ENCODE peak calls at places on chromosomes 12 and 14, in five cellular contexts. One of them, this sample, is unnamed.

GRCh38 chr14:103698380-103699260 is 16.6 kb downstream of the XRCC3 start:
- DNase-seq in thyroid gland: no peak
- DNase-seq in astrocyte of the cerebellum: no peak
- DNase-seq in fibroblast of pulmonary artery: no peak
- DNase-seq in psoas muscle: peak
- DNase-seq in this sample: no peak

GRCh38 chr12:31412292-31412801 is 86.4 kb upstream of the SINHCAF start:
- DNase-seq in thyroid gland: no peak
- DNase-seq in astrocyte of the cerebellum: no peak
- DNase-seq in fibroblast of pulmonary artery: no peak
- DNase-seq in psoas muscle: no peak
- DNase-seq in this sample: no peak

GRCh38 chr14:20412422-20412821 is 879 bp downstream of the TEP1 start:
- DNase-seq in thyroid gland: no peak
- DNase-seq in astrocyte of the cerebellum: no peak
- DNase-seq in fibroblast of pulmonary artery: peak
- DNase-seq in psoas muscle: no peak
- DNase-seq in this sample: peak

GRCh38 chr12:13436696-13437391 is 240.3 kb downstream of the EMP1 start:
- DNase-seq in thyroid gland: no peak
- DNase-seq in astrocyte of the cerebellum: no peak
- DNase-seq in fibroblast of pulmonary artery: peak
- DNase-seq in psoas muscle: no peak
- DNase-seq in this sample: peak

GRCh38 chr12:113333877-113334785 is 778 bp downstream of the SLC8B1 start:
- DNase-seq in thyroid gland: peak
- DNase-seq in astrocyte of the cerebellum: no peak
- DNase-seq in fibroblast of pulmonary artery: no peak
- DNase-seq in psoas muscle: no peak
- DNase-seq in this sample: peak

GRCh38 chr14:52950898-52951729 is at the start of gene FERMT2:
- DNase-seq in thyroid gland: peak
- DNase-seq in astrocyte of the cerebellum: peak
- DNase-seq in fibroblast of pulmonary artery: peak
- DNase-seq in psoas muscle: peak
- DNase-seq in this sample: peak

GRCh38 chr14:54591461-54592245 is 24.7 kb downstream of the SAMD4A start:
- DNase-seq in thyroid gland: no peak
- DNase-seq in astrocyte of the cerebellum: no peak
- DNase-seq in fibroblast of pulmonary artery: no peak
- DNase-seq in psoas muscle: no peak
- DNase-seq in this sample: no peak

GRCh38 chr12:31204995-31205582 is 120.9 kb downstream of the SINHCAF start:
- DNase-seq in thyroid gland: no peak
- DNase-seq in astrocyte of the cerebellum: no peak
- DNase-seq in fibroblast of pulmonary artery: peak
- DNase-seq in psoas muscle: no peak
- DNase-seq in this sample: peak

GRCh38 chr12:42705863-42706262 is 116.3 kb upstream of the PRICKLE1 start:
- DNase-seq in thyroid gland: peak
- DNase-seq in astrocyte of the cerebellum: peak
- DNase-seq in fibroblast of pulmonary artery: peak
- DNase-seq in psoas muscle: peak
- DNase-seq in this sample: peak

GRCh38 chr14:56126514-56126913 is 8.3 kb downstream of the PELI2 start:
- DNase-seq in thyroid gland: no peak
- DNase-seq in astrocyte of the cerebellum: no peak
- DNase-seq in fibroblast of pulmonary artery: no peak
- DNase-seq in psoas muscle: no peak
- DNase-seq in this sample: no peak

GRCh38 chr12:43551271-43551970 is 582 bp downstream of the ADAMTS20 start:
- DNase-seq in thyroid gland: no peak
- DNase-seq in astrocyte of the cerebellum: no peak
- DNase-seq in fibroblast of pulmonary artery: no peak
- DNase-seq in psoas muscle: no peak
- DNase-seq in this sample: no peak

GRCh38 chr14:94028450-94028826 is 2.3 kb downstream of the OTUB2 start:
- DNase-seq in thyroid gland: no peak
- DNase-seq in astrocyte of the cerebellum: peak
- DNase-seq in fibroblast of pulmonary artery: peak
- DNase-seq in psoas muscle: no peak
- DNase-seq in this sample: no peak

GRCh38 chr14:105852378-105853088 is 326.1 kb downstream of the TMEM121 start:
- DNase-seq in thyroid gland: no peak
- DNase-seq in astrocyte of the cerebellum: no peak
- DNase-seq in fibroblast of pulmonary artery: no peak
- DNase-seq in psoas muscle: no peak
- DNase-seq in this sample: no peak

GRCh38 chr12:120490284-120490683 is 5.6 kb upstream of the DYNLL1 start:
- DNase-seq in thyroid gland: no peak
- DNase-seq in astrocyte of the cerebellum: no peak
- DNase-seq in fibroblast of pulmonary artery: no peak
- DNase-seq in psoas muscle: no peak
- DNase-seq in this sample: no peak

GRCh38 chr14:87992720-87993484 is at the start of gene GALC:
- DNase-seq in thyroid gland: peak
- DNase-seq in astrocyte of the cerebellum: peak
- DNase-seq in fibroblast of pulmonary artery: peak
- DNase-seq in psoas muscle: peak
- DNase-seq in this sample: peak

GRCh38 chr12:22722779-22723178 is 97.8 kb downstream of the ETNK1 start:
- DNase-seq in thyroid gland: no peak
- DNase-seq in astrocyte of the cerebellum: no peak
- DNase-seq in fibroblast of pulmonary artery: no peak
- DNase-seq in psoas muscle: no peak
- DNase-seq in this sample: no peak

GRCh38 chr14:95327558-95328374 is 8.1 kb upstream of the CLMN start:
- DNase-seq in thyroid gland: no peak
- DNase-seq in astrocyte of the cerebellum: no peak
- DNase-seq in fibroblast of pulmonary artery: no peak
- DNase-seq in psoas muscle: no peak
- DNase-seq in this sample: no peak

GRCh38 chr12:32727237-32727636 is 28.5 kb downstream of the YARS2 start:
- DNase-seq in thyroid gland: no peak
- DNase-seq in astrocyte of the cerebellum: no peak
- DNase-seq in fibroblast of pulmonary artery: peak
- DNase-seq in psoas muscle: no peak
- DNase-seq in this sample: no peak

GRCh38 chr12:26010293-26010821 is 51.9 kb downstream of the RASSF8 start:
- DNase-seq in thyroid gland: no peak
- DNase-seq in astrocyte of the cerebellum: no peak
- DNase-seq in fibroblast of pulmonary artery: peak
- DNase-seq in psoas muscle: no peak
- DNase-seq in this sample: no peak

GRCh38 chr14:81427348-81428058 is 27.4 kb upstream of the STON2 start:
- DNase-seq in thyroid gland: no peak
- DNase-seq in astrocyte of the cerebellum: no peak
- DNase-seq in fibroblast of pulmonary artery: no peak
- DNase-seq in psoas muscle: peak
- DNase-seq in this sample: no peak

GRCh38 chr12:104793280-104793679 is 164.8 kb downstream of the SLC41A2 start:
- DNase-seq in thyroid gland: no peak
- DNase-seq in astrocyte of the cerebellum: peak
- DNase-seq in fibroblast of pulmonary artery: peak
- DNase-seq in psoas muscle: no peak
- DNase-seq in this sample: peak

GRCh38 chr12:131860472-131861260 is 32.5 kb downstream of the MMP17 start:
- DNase-seq in thyroid gland: peak
- DNase-seq in astrocyte of the cerebellum: no peak
- DNase-seq in fibroblast of pulmonary artery: peak
- DNase-seq in psoas muscle: peak
- DNase-seq in this sample: peak

GRCh38 chr12:40446385-40446784 is 221.6 kb downstream of the LRRK2 start:
- DNase-seq in thyroid gland: no peak
- DNase-seq in astrocyte of the cerebellum: no peak
- DNase-seq in fibroblast of pulmonary artery: peak
- DNase-seq in psoas muscle: no peak
- DNase-seq in this sample: peak

GRCh38 chr12:67506739-67507138 is 141.8 kb upstream of the DYRK2 start:
- DNase-seq in thyroid gland: no peak
- DNase-seq in astrocyte of the cerebellum: no peak
- DNase-seq in fibroblast of pulmonary artery: no peak
- DNase-seq in psoas muscle: no peak
- DNase-seq in this sample: no peak

GRCh38 chr12:94080684-94081009 is 67.7 kb upstream of the PLXNC1 start:
- DNase-seq in thyroid gland: no peak
- DNase-seq in astrocyte of the cerebellum: no peak
- DNase-seq in fibroblast of pulmonary artery: no peak
- DNase-seq in psoas muscle: no peak
- DNase-seq in this sample: no peak

GRCh38 chr12:12528361-12529092 is 34.1 kb downstream of the DUSP16 start:
- DNase-seq in thyroid gland: no peak
- DNase-seq in astrocyte of the cerebellum: no peak
- DNase-seq in fibroblast of pulmonary artery: no peak
- DNase-seq in psoas muscle: no peak
- DNase-seq in this sample: no peak

GRCh38 chr12:27845187-27845586 is 65.2 kb upstream of the MANSC4 start:
- DNase-seq in thyroid gland: no peak
- DNase-seq in astrocyte of the cerebellum: no peak
- DNase-seq in fibroblast of pulmonary artery: no peak
- DNase-seq in psoas muscle: no peak
- DNase-seq in this sample: peak

GRCh38 chr14:101119830-101120571 is 216.5 kb upstream of the RTL1 start:
- DNase-seq in thyroid gland: no peak
- DNase-seq in astrocyte of the cerebellum: no peak
- DNase-seq in fibroblast of pulmonary artery: no peak
- DNase-seq in psoas muscle: peak
- DNase-seq in this sample: no peak

GRCh38 chr14:36300337-36300736 is 20.1 kb downstream of the MBIP start:
- DNase-seq in thyroid gland: no peak
- DNase-seq in astrocyte of the cerebellum: no peak
- DNase-seq in fibroblast of pulmonary artery: peak
- DNase-seq in psoas muscle: no peak
- DNase-seq in this sample: no peak

GRCh38 chr12:12790956-12791355 is 5.5 kb downstream of the APOLD1 start:
- DNase-seq in thyroid gland: no peak
- DNase-seq in astrocyte of the cerebellum: no peak
- DNase-seq in fibroblast of pulmonary artery: no peak
- DNase-seq in psoas muscle: no peak
- DNase-seq in this sample: no peak

GRCh38 chr14:75449703-75450102 is 21.9 kb downstream of the JDP2 start:
- DNase-seq in thyroid gland: no peak
- DNase-seq in astrocyte of the cerebellum: no peak
- DNase-seq in fibroblast of pulmonary artery: no peak
- DNase-seq in psoas muscle: no peak
- DNase-seq in this sample: no peak

GRCh38 chr12:132018193-132018916 is 68.6 kb downstream of the EP400 start:
- DNase-seq in thyroid gland: no peak
- DNase-seq in astrocyte of the cerebellum: no peak
- DNase-seq in fibroblast of pulmonary artery: no peak
- DNase-seq in psoas muscle: no peak
- DNase-seq in this sample: no peak

GRCh38 chr12:122793685-122794106 is 19.3 kb downstream of the CCDC62 start:
- DNase-seq in thyroid gland: no peak
- DNase-seq in astrocyte of the cerebellum: peak
- DNase-seq in fibroblast of pulmonary artery: peak
- DNase-seq in psoas muscle: no peak
- DNase-seq in this sample: peak

GRCh38 chr12:24948452-24948815 is 467 bp downstream of the BCAT1 start:
- DNase-seq in thyroid gland: no peak
- DNase-seq in astrocyte of the cerebellum: no peak
- DNase-seq in fibroblast of pulmonary artery: peak
- DNase-seq in psoas muscle: no peak
- DNase-seq in this sample: peak

GRCh38 chr12:18468521-18469075 is 207.3 kb downstream of the PIK3C2G start:
- DNase-seq in thyroid gland: no peak
- DNase-seq in astrocyte of the cerebellum: peak
- DNase-seq in fibroblast of pulmonary artery: no peak
- DNase-seq in psoas muscle: no peak
- DNase-seq in this sample: peak

GRCh38 chr12:49108958-49109404 is 1.7 kb downstream of the LMBR1L start:
- DNase-seq in thyroid gland: peak
- DNase-seq in astrocyte of the cerebellum: no peak
- DNase-seq in fibroblast of pulmonary artery: peak
- DNase-seq in psoas muscle: peak
- DNase-seq in this sample: peak
- H3K4me3 ChIP-seq in thyroid gland: no peak
- H3K4me3 ChIP-seq in astrocyte of the cerebellum: peak
- H3K4me3 ChIP-seq in fibroblast of pulmonary artery: peak
- H3K4me3 ChIP-seq in psoas muscle: peak
- H3K4me3 ChIP-seq in this sample: peak

DNA sequence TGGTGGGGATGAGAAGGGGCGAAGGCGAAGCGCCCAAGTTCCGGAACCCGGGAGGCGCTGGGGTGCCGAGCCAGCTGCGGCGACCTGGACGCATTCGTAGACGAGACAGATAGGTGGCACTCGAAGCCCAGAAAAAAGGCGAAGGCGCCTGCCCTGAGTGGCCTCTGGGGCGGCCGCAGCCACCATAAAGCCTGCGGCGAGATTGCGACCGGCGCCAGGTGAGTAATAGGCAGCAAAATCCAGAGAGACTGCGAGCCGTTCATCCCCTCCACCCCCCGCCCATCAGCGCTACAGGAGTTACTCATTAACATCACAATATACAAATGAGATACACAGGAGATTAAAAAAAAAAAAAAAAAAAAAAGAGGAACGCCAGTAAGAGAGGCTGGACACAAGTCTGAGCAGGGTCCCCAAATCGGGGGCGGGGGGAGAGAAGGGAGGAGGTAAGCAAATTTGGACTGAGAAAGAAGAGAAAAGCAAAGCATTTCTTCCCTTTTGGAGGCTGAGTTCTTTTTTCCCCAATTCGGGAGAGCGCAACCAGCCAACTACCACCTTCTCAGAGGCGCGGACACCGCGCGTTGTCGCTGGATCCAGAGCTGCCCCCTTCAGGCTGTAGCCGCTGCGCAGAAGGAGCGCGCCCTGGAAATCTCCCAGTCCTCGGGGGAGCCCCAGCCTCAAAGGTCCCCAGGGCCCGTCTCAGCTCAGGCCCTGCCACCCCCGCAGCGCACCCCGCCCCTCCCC is 15.7 kb downstream of the TBX3 start:
- DNase-seq in thyroid gland: peak
- DNase-seq in astrocyte of the cerebellum: no peak
- DNase-seq in fibroblast of pulmonary artery: peak
- DNase-seq in psoas muscle: peak
- DNase-seq in this sample: peak
- TF ChIP-seq CTCF in thyroid gland: no peak
- TF ChIP-seq CTCF in astrocyte of the cerebellum: peak
- TF ChIP-seq CTCF in fibroblast of pulmonary artery: peak
- TF ChIP-seq CTCF in psoas muscle: peak
- TF ChIP-seq CTCF in this sample: peak

GRCh38 chr14:64973026-64973442 is 898 bp upstream of the RAB15 start:
- DNase-seq in thyroid gland: no peak
- DNase-seq in astrocyte of the cerebellum: no peak
- DNase-seq in fibroblast of pulmonary artery: no peak
- DNase-seq in psoas muscle: no peak
- DNase-seq in this sample: no peak
- H3K4me3 ChIP-seq in thyroid gland: no peak
- H3K4me3 ChIP-seq in astrocyte of the cerebellum: peak
- H3K4me3 ChIP-seq in fibroblast of pulmonary artery: no peak
- H3K4me3 ChIP-seq in psoas muscle: peak
- H3K4me3 ChIP-seq in this sample: peak

GRCh38 chr12:56122637-56123036 is 4.6 kb downstream of the ZC3H10 start:
- DNase-seq in thyroid gland: no peak
- DNase-seq in astrocyte of the cerebellum: no peak
- DNase-seq in fibroblast of pulmonary artery: no peak
- DNase-seq in psoas muscle: no peak
- DNase-seq in this sample: no peak
- TF ChIP-seq CTCF in thyroid gland: no peak
- TF ChIP-seq CTCF in astrocyte of the cerebellum: no peak
- TF ChIP-seq CTCF in fibroblast of pulmonary artery: no peak
- TF ChIP-seq CTCF in psoas muscle: no peak
- TF ChIP-seq CTCF in this sample: no peak

This sample was measured in fibroblast of villous mesenchyme.